ENCODE peak calls at places on chromosomes 3 and 15, in eight cellular contexts. Z is GM23248, Y is PC-3, V is HCT116, X is neural progenitor cell, H is endothelial cell of umbilical vein, I is astrocyte, E is fibroblast of lung. L is an unnamed sample.

GRCh38 chr3:10505050-10505790 is at the start of gene ATP2B2:
- DNase-seq in Z (peak; percentile 13), Y (no peak), V (no peak), X (peak; percentile 68), H (no peak), I (no peak), E (peak; percentile 9), L (no peak)

GRCh38 chr3:167882057-167882667 is 146.6 kb downstream of the SERPINI1 start:
- DNase-seq in Z (peak; percentile 77), Y (peak; percentile 73), V (peak; percentile 39), X (peak; percentile 51), H (peak; percentile 50), I (peak; percentile 35), E (peak; percentile 51), L (peak; percentile 19)

GRCh38 chr15:75036269-75036668 is 12.9 kb downstream of the PPCDC start:
- DNase-seq in Z (peak; percentile 30), Y (peak; percentile 83), V (peak; percentile 72), X (no peak), H (no peak), I (no peak), E (no peak), L (peak; percentile 74)

GRCh38 chr15:88441076-88441730 is 26.0 kb downstream of the MRPL46 start:
- DNase-seq in Z (no peak), Y (no peak), V (no peak), X (no peak), H (no peak), I (no peak), E (no peak), L (no peak)

GRCh38 chr15:64903331-64903950 is 8.3 kb upstream of the ANKDD1A start:
- DNase-seq in Z (no peak), Y (no peak), V (no peak), X (no peak), H (no peak), I (no peak), E (no peak), L (no peak)

GRCh38 chr3:157135671-157136396 is 24.1 kb downstream of the CCNL1 start:
- DNase-seq in Z (peak; percentile 59), Y (peak; percentile 85), V (no peak), X (no peak), H (no peak), I (peak; percentile 86), E (peak; percentile 86), L (no peak)

GRCh38 chr3:2303567-2303966 is 204.9 kb downstream of the CNTN4 start:
- DNase-seq in Z (peak; percentile 3), Y (peak; percentile 7), V (no peak), X (peak; percentile 78), H (no peak), I (no peak), E (no peak), L (no peak)

GRCh38 chr15:80473574-80474223 is 69.5 kb downstream of the ARNT2 start:
- DNase-seq in Z (no peak), Y (no peak), V (no peak), X (peak; percentile 20), H (no peak), I (no peak), E (no peak), L (no peak)

GRCh38 chr15:100959066-100960050 is 40.2 kb downstream of the LRRK1 start:
- DNase-seq in Z (no peak), Y (peak; percentile 31), V (no peak), X (no peak), H (peak; percentile 61), I (no peak), E (peak; percentile 19), L (no peak)

GRCh38 chr3:62376187-62376720 is 2.9 kb upstream of the FEZF2 start:
- DNase-seq in Z (no peak), Y (no peak), V (no peak), X (no peak), H (no peak), I (no peak), E (no peak), L (no peak)
- TF ChIP-seq EZH2 in Z (peak; percentile 51), Y (no peak), V (no peak), X (no peak), H (no peak), I (no peak), E (no peak), L (no peak)

GRCh38 chr3:13397316-13397715 is 22.8 kb downstream of the NUP210 start:
- DNase-seq in Z (no peak), Y (no peak), V (no peak), X (no peak), H (no peak), I (no peak), E (no peak), L (no peak)

GRCh38 chr3:13401149-13401548 is 19.0 kb downstream of the NUP210 start:
- DNase-seq in Z (no peak), Y (no peak), V (no peak), X (no peak), H (no peak), I (no peak), E (no peak), L (no peak)

GRCh38 chr3:13403213-13403817 is 16.8 kb downstream of the NUP210 start:
- DNase-seq in Z (no peak), Y (no peak), V (no peak), X (peak; percentile 17), H (no peak), I (no peak), E (no peak), L (no peak)

GRCh38 chr3:13400114-13400696 is 19.9 kb downstream of the NUP210 start:
- DNase-seq in Z (no peak), Y (no peak), V (no peak), X (no peak), H (no peak), I (no peak), E (no peak), L (no peak)

GRCh38 chr3:13399603-13400002 is 20.5 kb downstream of the NUP210 start:
- DNase-seq in Z (no peak), Y (no peak), V (no peak), X (no peak), H (no peak), I (no peak), E (no peak), L (no peak)
- H3K79me2 ChIP-seq in Z (no peaks in the 10 kb centered on the region), Y (peaks cover 45% of the 10 kb centered on the region), V (peaks cover 38% of the 10 kb centered on the region), X (peaks cover 36% of the 10 kb centered on the region), H (no peaks in the 10 kb centered on the region), I (no peaks in the 10 kb centered on the region), E (no peaks in the 10 kb centered on the region), L (no peaks in the 10 kb centered on the region)

GRCh38 chr3:160134454-160134853 is 90.8 kb upstream of the C3orf80 start:
- DNase-seq in Z (no peak), Y (peak; percentile 62), V (peak; percentile 74), X (no peak), H (no peak), I (no peak), E (no peak), L (no peak)

GRCh38 chr3:160134964-160135363 is 90.3 kb upstream of the C3orf80 start:
- DNase-seq in Z (peak; percentile 69), Y (peak; percentile 21), V (no peak), X (no peak), H (no peak), I (peak; percentile 49), E (peak; percentile 54), L (peak; percentile 50)

GRCh38 chr3:160136421-160136820 is 88.8 kb upstream of the C3orf80 start:
- DNase-seq in Z (no peak), Y (no peak), V (no peak), X (no peak), H (no peak), I (no peak), E (no peak), L (no peak)

GRCh38 chr3:160133757-160134156 is 91.5 kb upstream of the C3orf80 start:
- DNase-seq in Z (peak; percentile 23), Y (peak; percentile 62), V (peak; percentile 40), X (peak; percentile 11), H (peak; percentile 41), I (peak; percentile 26), E (peak; percentile 42), L (peak; percentile 49)

GRCh38 chr3:160135850-160136249 is 89.4 kb upstream of the C3orf80 start:
- DNase-seq in Z (no peak), Y (no peak), V (no peak), X (no peak), H (no peak), I (no peak), E (no peak), L (no peak)
- H2AFZ ChIP-seq in Z (no peak overlapping the region), Y (no peak overlapping the region), V (no peak overlapping the region), X (no peak overlapping the region), H (no peak overlapping the region), I (no peak overlapping the region), E (no peak overlapping the region), L (no peak overlapping the region)

DNA sequence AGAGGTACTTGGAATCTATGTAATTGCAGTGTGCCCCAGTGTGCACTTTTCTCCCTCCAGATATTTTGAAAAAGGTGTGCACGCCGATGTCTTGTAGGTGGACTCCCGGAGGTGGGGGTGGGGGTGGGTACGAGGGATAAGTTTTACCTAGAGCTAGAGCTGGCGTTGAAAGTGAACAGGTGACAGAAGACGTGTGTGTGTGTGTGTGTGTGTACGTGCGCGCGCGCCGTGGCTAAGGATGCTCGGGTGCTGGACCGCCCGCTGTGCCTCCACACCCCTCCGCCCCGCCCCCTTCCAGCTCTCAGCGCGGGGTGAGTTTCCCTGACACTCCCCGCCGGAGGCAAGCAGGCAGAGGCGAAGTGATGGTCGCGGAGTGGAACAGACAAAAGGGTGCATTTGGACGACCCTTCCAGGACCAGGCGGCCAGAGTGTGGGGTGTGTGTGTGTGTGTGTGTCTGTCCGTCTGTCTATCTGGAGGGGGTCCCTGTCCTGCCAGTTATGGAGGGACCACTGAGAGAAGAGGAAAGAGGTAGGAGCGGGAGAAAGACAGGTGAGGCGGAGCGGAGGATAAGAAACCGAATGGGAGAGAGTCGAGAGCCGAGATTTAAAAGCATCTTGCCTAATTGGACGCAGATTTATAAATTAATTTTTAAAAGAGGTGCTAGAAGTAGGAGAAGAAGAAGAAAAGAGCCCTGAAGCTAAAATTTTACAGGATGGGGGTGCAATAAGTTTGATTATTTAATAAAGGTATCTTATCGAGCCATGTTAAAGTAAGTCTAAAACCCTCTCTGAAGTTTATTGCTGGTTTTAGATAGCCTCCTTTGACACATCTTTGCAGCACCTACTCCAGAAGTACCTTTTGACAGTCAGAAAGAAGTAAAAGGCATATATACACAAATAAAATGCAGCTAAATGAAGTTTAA is 335.8 kb upstream of the THRB start:
- DNase-seq in Z (peak; percentile 2), Y (no peak), V (no peak), X (peak; percentile 55), H (no peak), I (no peak), E (no peak), L (no peak)
- TF ChIP-seq EZH2 in Z (no peak), Y (no peak), V (no peak), X (peak; percentile 63), H (no peak), I (no peak), E (no peak), L (no peak)

GRCh38 chr3:28151207-28151550 is 90.2 kb upstream of the CMC1 start:
- DNase-seq in Z (no peak), Y (no peak), V (no peak), X (no peak), H (no peak), I (no peak), E (no peak), L (no peak)
- H3K79me2 ChIP-seq in Z (no peaks in the 10 kb centered on the region), Y (no peaks in the 10 kb centered on the region), V (no peaks in the 10 kb centered on the region), X (no peaks in the 10 kb centered on the region), H (no peaks in the 10 kb centered on the region), I (no peaks in the 10 kb centered on the region), E (no peaks in the 10 kb centered on the region), L (no peaks in the 10 kb centered on the region)